ENCODE peak calls at places on chromosomes 5 and 9, in ten cellular contexts. V is SHP77; F is CD8-positive, alpha-beta T cell; I is fibroblast of lung; L is tibial nerve; Z is AG04450; T is NCI-H1092 treated with DMSO at 0.1 percent for 48 hours; K is SK-MEL-5; X is hippocampal formation; M is HEK293T. G is an unnamed sample.

GRCh38 chr5:167579701-167580045 is 711.8 kb upstream of the WWC1 start:
- DNase-seq in L (no peak), M (no peak), I (peak), K (no peak), Z (peak), F (no peak), X (no peak), V (no peak), T (no peak), G (no peak)

GRCh38 chr9:89674667-89675402 is 70.0 kb downstream of the GADD45G start:
- DNase-seq in F (no peak), M (no peak), I (no peak), Z (no peak), L (no peak), V (peak), K (no peak), T (peak), X (no peak), G (peak)

GRCh38 chr5:145237843-145238242 is 597.3 kb downstream of the PRELID2 start:
- DNase-seq in I (peak), T (peak), L (no peak), X (no peak), K (peak), V (peak), F (no peak), Z (no peak), M (peak), G (peak)

GRCh38 chr5:68464424-68464823 is 248.9 kb downstream of the PIK3R1 start:
- DNase-seq in F (peak), K (no peak), M (no peak), V (no peak), T (no peak), I (no peak), Z (no peak), X (no peak), L (no peak), G (no peak)

GRCh38 chr5:53126514-53126913 is 17.0 kb upstream of the MOCS2 start:
- DNase-seq in K (no peak), T (no peak), V (no peak), L (no peak), Z (no peak), F (no peak), M (no peak), I (peak), X (no peak), G (no peak)

GRCh38 chr5:74651710-74652109 is 11.2 kb upstream of the ENC1 start:
- DNase-seq in X (no peak), L (no peak), V (no peak), M (no peak), Z (no peak), T (no peak), I (no peak), K (no peak), F (no peak), G (no peak)

GRCh38 chr5:10892135-10892910 is 131.3 kb upstream of the DAP start:
- DNase-seq in V (peak), X (no peak), Z (no peak), M (no peak), F (no peak), T (no peak), L (no peak), I (no peak), K (no peak), G (no peak)

GRCh38 chr5:61949054-61949679 is 356.8 kb upstream of the KIF2A start:
- DNase-seq in L (no peak), V (no peak), Z (no peak), X (peak), T (no peak), M (no peak), I (no peak), F (no peak), K (no peak), G (peak)

GRCh38 chr5:171323806-171324632 is 15.0 kb downstream of the TLX3 start:
- DNase-seq in K (no peak), T (no peak), V (no peak), X (no peak), F (no peak), M (no peak), Z (no peak), I (no peak), L (no peak), G (no peak)

GRCh38 chr9:113471143-113471542 is 7.6 kb downstream of the RGS3 start:
- DNase-seq in I (no peak), V (no peak), Z (no peak), T (no peak), K (no peak), X (no peak), L (no peak), F (no peak), M (no peak), G (no peak)

GRCh38 chr9:4366649-4367330 is 66.9 kb upstream of the GLIS3 start:
- DNase-seq in Z (peak), K (peak), I (peak), M (peak), T (peak), X (peak), F (peak), L (peak), V (peak), G (peak)

GRCh38 chr5:139774980-139775654 is 20.5 kb upstream of the PSD2 start:
- DNase-seq in I (peak), X (peak), L (peak), F (peak), M (peak), V (peak), K (peak), T (peak), Z (no peak), G (peak)

GRCh38 chr9:110207071-110207923 is 662 bp downstream of the C9orf152 start:
- DNase-seq in I (no peak), M (no peak), L (no peak), T (peak), Z (no peak), V (peak), X (no peak), F (no peak), K (no peak), G (no peak)

GRCh38 chr5:54836959-54837534 is 148.3 kb downstream of the ESM1 start:
- DNase-seq in X (no peak), F (no peak), V (no peak), L (no peak), K (no peak), T (no peak), I (peak), M (no peak), Z (no peak), G (no peak)

GRCh38 chr9:95023217-95024003 is 294.1 kb downstream of the FANCC start:
- DNase-seq in X (no peak), K (no peak), Z (no peak), V (no peak), T (peak), L (no peak), M (no peak), I (peak), F (no peak), G (no peak)

GRCh38 chr5:34898258-34898895 is 16.9 kb downstream of the RAD1 start:
- DNase-seq in M (peak), X (peak), Z (peak), I (peak), K (peak), F (peak), V (peak), T (peak), L (peak), G (peak)

GRCh38 chr9:128203842-128204551 is 818 bp downstream of the DNM1 start:
- DNase-seq in F (peak), I (peak), L (no peak), Z (no peak), K (no peak), X (no peak), M (peak), V (peak), T (peak), G (peak)

GRCh38 chr9:128733256-128733655 is 9.3 kb upstream of the ZDHHC12 start:
- DNase-seq in I (peak), M (peak), F (no peak), V (peak), L (peak), X (peak), T (peak), Z (peak), K (peak), G (peak)

GRCh38 chr9:72911816-72912215 is 41.0 kb downstream of the ALDH1A1 start:
- DNase-seq in Z (no peak), V (no peak), L (no peak), F (no peak), K (peak), M (no peak), I (no peak), X (no peak), T (no peak), G (no peak)

GRCh38 chr9:98714833-98715232 is 6.1 kb upstream of the GABBR2 start:
- DNase-seq in K (no peak), M (no peak), T (no peak), Z (no peak), X (no peak), I (no peak), F (no peak), V (no peak), L (no peak), G (no peak)